ENCODE peak calls at places on chromosomes 5 and 9, in eight cellular contexts. B is dermis microvascular lymphatic vessel endothelial cell, A is H54, U is AG20443, V is osteocyte, T is pancreas, G is fibroblast of villous mesenchyme, L is sciatic nerve. K is an unnamed sample.

GRCh38 chr9:78158286-78158685 is 77.6 kb upstream of the CEP78 start:
- DNase-seq in B (no peak), A (no peak), U (no peak), V (no peak), T (no peak), G (peak), L (no peak), K (no peak)

GRCh38 chr5:6395621-6396020 is 17.3 kb upstream of the MED10 start:
- DNase-seq in B (no peak), A (no peak), U (no peak), V (peak), T (no peak), G (no peak), L (no peak), K (no peak)

GRCh38 chr5:130213607-130214006 is 309.3 kb downstream of the CHSY3 start:
- DNase-seq in B (no peak), A (no peak), U (no peak), V (no peak), T (no peak), G (peak), L (no peak), K (no peak)

GRCh38 chr9:86036555-86036954 is 62.8 kb downstream of the GOLM1 start:
- DNase-seq in B (no peak), A (no peak), U (no peak), V (no peak), T (no peak), G (no peak), L (no peak), K (no peak)

GRCh38 chr9:73237140-73237539 is 85.5 kb downstream of the ANXA1 start:
- DNase-seq in B (no peak), A (no peak), U (no peak), V (no peak), T (no peak), G (no peak), L (no peak), K (no peak)

GRCh38 chr9:8706998-8707397 is 907.4 kb upstream of the DMAC1 start:
- DNase-seq in B (no peak), A (no peak), U (no peak), V (no peak), T (no peak), G (no peak), L (no peak), K (no peak)

GRCh38 chr9:94997727-94998126 is 271.2 kb downstream of the AOPEP start:
- DNase-seq in B (no peak), A (no peak), U (no peak), V (no peak), T (no peak), G (no peak), L (no peak), K (no peak)

GRCh38 chr5:147290261-147290660 is 55.4 kb downstream of the STK32A start:
- DNase-seq in B (no peak), A (no peak), U (no peak), V (no peak), T (no peak), G (no peak), L (no peak), K (no peak)

GRCh38 chr9:76810377-76810957 is 46.2 kb downstream of the PCA3 start:
- DNase-seq in B (peak), A (no peak), U (peak), V (no peak), T (no peak), G (peak), L (no peak), K (peak)

GRCh38 chr5:119302916-119303897 is 52.6 kb upstream of the TNFAIP8 start:
- DNase-seq in B (no peak), A (peak), U (peak), V (no peak), T (no peak), G (peak), L (no peak), K (peak)

GRCh38 chr5:140073296-140073695 is 30.2 kb upstream of the NRG2 start:
- DNase-seq in B (no peak), A (no peak), U (peak), V (no peak), T (no peak), G (peak), L (no peak), K (peak)

GRCh38 chr5:65982635-65983034 is 56.3 kb downstream of the ERBIN start:
- DNase-seq in B (no peak), A (no peak), U (no peak), V (no peak), T (no peak), G (no peak), L (no peak), K (no peak)

GRCh38 chr5:43631182-43631910 is 28.4 kb downstream of the NNT start:
- DNase-seq in B (peak), A (peak), U (peak), V (no peak), T (peak), G (peak), L (no peak), K (no peak)

GRCh38 chr9:26169684-26170083 is 491.4 kb upstream of the TUSC1 start:
- DNase-seq in B (no peak), A (no peak), U (peak), V (no peak), T (no peak), G (peak), L (no peak), K (no peak)

GRCh38 chr5:57665146-57665936 is 182.7 kb upstream of the ACTBL2 start:
- DNase-seq in B (no peak), A (no peak), U (no peak), V (no peak), T (no peak), G (no peak), L (no peak), K (no peak)

GRCh38 chr9:117094493-117094892 is 320.4 kb downstream of the ASTN2 start:
- DNase-seq in B (no peak), A (no peak), U (no peak), V (no peak), T (no peak), G (peak), L (no peak), K (no peak)

K was measured in SJSA1.